ENCODE peak calls at places on chromosomes 2 and 18, in five cellular contexts. R is tibial nerve, V is body of pancreas, D is Peyer's patch, B is ovary. Q is an unnamed sample.

GRCh38 chr2:148238561-148238960 is 217.7 kb downstream of the MBD5 start:
- DNase-seq in V (no peak), R (no peak), D (no peak), B (no peak), Q (no peak)

GRCh38 chr2:30336978-30337841 is 105.9 kb downstream of the LBH start:
- DNase-seq in V (no peak), R (no peak), B (no peak), D (peak; percentile 81), Q (no peak)

GRCh38 chr2:190726255-190726654 is 77.4 kb downstream of the NAB1 start:
- DNase-seq in D (no peak), V (no peak), B (no peak), R (no peak), Q (no peak)

GRCh38 chr2:22855761-22856184 is 529.2 kb upstream of the KLHL29 start:
- DNase-seq in D (no peak), B (no peak), V (no peak), R (no peak), Q (no peak)

GRCh38 chr18:41875094-41875780 is 79.8 kb upstream of the PIK3C3 start:
- DNase-seq in B (no peak), R (no peak), V (no peak), D (no peak), Q (no peak)

GRCh38 chr2:104378853-104379374 is 475.0 kb upstream of the POU3F3 start:
- DNase-seq in D (no peak), B (no peak), R (no peak), V (peak; percentile 10), Q (no peak)

GRCh38 chr2:231715499-231715837 is 7.1 kb downstream of the PTMA start:
- DNase-seq in D (no peak), R (no peak), V (no peak), B (no peak), Q (no peak)

GRCh38 chr18:58887613-58887963 is 22.9 kb downstream of the ZNF532 start:
- DNase-seq in B (peak; percentile 42), R (peak; percentile 56), D (peak; percentile 83), V (peak; percentile 68), Q (no peak)

GRCh38 chr2:150137338-150137737 is 350.1 kb downstream of the RND3 start:
- DNase-seq in B (no peak), D (no peak), V (no peak), R (no peak), Q (no peak)

GRCh38 chr2:216740557-216741222 is 45.3 kb upstream of the IGFBP5 start:
- DNase-seq in D (no peak), B (peak; percentile 76), V (peak; percentile 12), R (no peak), Q (no peak)

GRCh38 chr18:64017870-64018269 is 48.0 kb downstream of the SERPINB8 start:
- DNase-seq in B (no peak), V (no peak), D (no peak), R (no peak), Q (no peak)

GRCh38 chr2:24970483-24971299 is 1.1 kb downstream of the DNAJC27 start:
- DNase-seq in V (no peak), R (peak; percentile 40), B (peak; percentile 17), D (no peak), Q (no peak)

GRCh38 chr2:46983065-46983801 is 67.6 kb upstream of the MCFD2 start:
- DNase-seq in B (no peak), R (no peak), V (peak; percentile 42), D (peak; percentile 82), Q (peak; percentile 12)

DNA sequence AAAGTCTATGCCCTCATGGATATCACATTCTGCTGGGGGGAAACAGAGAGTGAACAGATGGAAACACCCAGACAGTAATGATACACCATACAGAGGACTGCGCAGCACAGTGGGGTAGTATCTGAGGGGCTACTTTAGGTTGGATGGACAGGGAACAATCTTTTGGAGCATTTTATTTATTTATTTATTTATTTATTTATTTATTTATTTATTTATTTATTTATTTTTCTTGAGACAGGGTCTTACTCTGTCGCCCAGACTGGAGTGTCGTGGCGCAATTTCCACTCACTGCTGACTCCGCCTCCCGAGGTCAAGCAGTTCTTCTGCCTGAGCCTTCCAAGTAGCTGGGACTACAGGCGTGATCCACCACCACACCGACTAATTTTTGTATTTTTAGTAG is 89.2 kb downstream of the TGOLN2 start:
- DNase-seq in B (no peak), D (no peak), V (no peak), R (no peak), Q (no peak)
- H3K4me3 ChIP-seq in B (no peak overlapping the region), D (no peak overlapping the region), V (no peak overlapping the region), R (no peak overlapping the region), Q (peak overlapping the region; percentile 32)

DNA sequence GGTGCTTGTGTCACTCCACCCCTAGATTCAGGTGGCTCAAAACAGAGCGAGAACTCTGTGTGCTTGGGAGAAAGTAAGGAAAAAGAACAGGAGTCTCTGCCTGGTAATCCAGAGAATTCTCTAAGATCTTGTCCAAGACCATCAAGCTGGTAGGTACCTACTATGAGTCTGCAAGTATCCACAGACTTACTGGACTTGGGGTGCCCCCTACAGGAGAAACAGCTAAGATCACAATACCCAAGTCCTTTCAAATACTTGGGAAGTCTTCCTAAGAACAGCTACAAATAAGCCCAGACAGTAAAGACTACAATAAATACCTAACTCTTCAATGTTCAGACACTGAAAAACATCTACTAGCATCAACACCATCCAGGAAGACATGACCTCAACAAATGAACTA is 1143.6 kb upstream of the ACVR2A start:
- DNase-seq in V (no peak), D (no peak), R (no peak), B (no peak), Q (no peak)
- TF ChIP-seq CTCF in V (no peak), D (no peak), R (no peak), B (no peak), Q (no peak)

GRCh38 chr2:105800953-105801635 is 56.4 kb downstream of the NCK2 start:
- DNase-seq in R (no peak), B (no peak), V (no peak), D (peak; percentile 47), Q (no peak)

GRCh38 chr2:105801961-105802360 is 57.2 kb downstream of the NCK2 start:
- DNase-seq in V (no peak), B (no peak), D (no peak), R (no peak), Q (no peak)

GRCh38 chr2:105803773-105804172 is 59.1 kb downstream of the NCK2 start:
- DNase-seq in V (no peak), D (no peak), R (no peak), B (no peak), Q (no peak)

GRCh38 chr2:105803337-105803736 is 58.6 kb downstream of the NCK2 start:
- DNase-seq in B (no peak), R (no peak), V (no peak), D (no peak), Q (no peak)

GRCh38 chr2:105802587-105802986 is 57.9 kb downstream of the NCK2 start:
- DNase-seq in V (no peak), R (no peak), D (peak; percentile 69), B (no peak), Q (no peak)
- TF ChIP-seq POLR2A in V (no peak), R (no peak), D (no peak), B (no peak), Q (no peak)

DNA sequence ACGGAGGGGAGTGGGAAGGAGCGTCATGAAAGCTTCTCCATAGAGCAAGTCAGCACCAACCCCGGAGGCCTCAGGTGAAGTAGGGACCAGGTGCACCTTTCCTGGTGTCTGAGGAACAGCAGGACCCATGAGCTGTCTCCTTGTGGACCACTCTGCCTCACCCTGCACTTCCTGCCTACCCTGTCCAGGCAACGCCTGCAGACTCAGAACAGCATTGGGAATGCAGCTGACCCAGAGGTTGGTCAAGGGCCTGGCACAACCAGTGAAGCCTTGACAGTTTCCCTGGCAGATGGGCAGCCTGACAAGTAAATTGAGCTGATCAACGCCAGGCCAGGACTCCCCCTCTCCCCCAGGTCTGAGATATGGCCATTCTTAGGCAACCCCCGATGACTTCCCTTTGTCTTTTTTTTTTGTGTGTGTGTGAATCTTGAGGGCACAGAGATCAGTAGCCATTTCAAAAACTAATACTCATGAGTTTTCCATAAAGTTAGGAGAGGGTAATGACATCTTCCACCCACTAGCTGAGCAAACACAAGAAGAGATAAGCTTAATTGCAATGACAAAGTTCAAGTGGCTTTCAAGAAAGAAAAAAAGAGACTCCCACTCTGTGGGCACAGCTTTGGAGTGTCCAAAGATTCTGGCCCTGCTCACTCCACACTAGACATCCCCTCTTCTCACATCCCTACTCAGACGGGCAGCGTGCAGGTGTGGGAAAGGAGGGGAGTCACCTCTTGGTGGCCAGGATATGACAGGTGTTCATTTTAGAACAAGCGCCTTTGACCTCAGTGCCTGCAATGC is 3.5 kb upstream of the FABP1 start:
- DNase-seq in V (no peak), D (no peak), B (no peak), R (no peak), Q (no peak)
- H3K4me3 ChIP-seq in V (no peak overlapping the region), D (no peak overlapping the region), B (no peak overlapping the region), R (no peak overlapping the region), Q (no peak overlapping the region)

GRCh38 chr2:15940661-15941482 is 522 bp downstream of the MYCN start:
- DNase-seq in B (no peak), R (no peak), D (no peak), V (no peak), Q (no peak)

GRCh38 chr2:15938803-15939555 is 1.4 kb upstream of the MYCN start:
- DNase-seq in B (no peak), D (no peak), R (no peak), V (no peak), Q (no peak)

GRCh38 chr2:15941483-15941853 is 1.1 kb downstream of the MYCN start:
- DNase-seq in D (no peak), B (peak; percentile 13), V (no peak), R (no peak), Q (no peak)

GRCh38 chr2:15939556-15939853 is 845 bp upstream of the MYCN start:
- DNase-seq in D (peak; percentile 73), B (peak; percentile 69), V (peak; percentile 52), R (no peak), Q (no peak)

GRCh38 chr2:15939854-15940660 is at the start of gene MYCN:
- DNase-seq in V (no peak), D (peak; percentile 50), B (peak; percentile 52), R (peak; percentile 39), Q (no peak)
- TF ChIP-seq CTCF in V (peak; percentile 65), D (peak; percentile 79), B (no peak), R (peak; percentile 78), Q (peak; percentile 70)

GRCh38 chr18:35040988-35041751 is at the start of gene MAPRE2:
- DNase-seq in B (peak; percentile 100), D (peak; percentile 100), V (peak; percentile 98), R (peak; percentile 100), Q (peak; percentile 93)
- TF ChIP-seq POLR2A in B (peak; percentile 96), D (peak; percentile 86), V (peak; percentile 93), R (peak; percentile 99), Q (peak; percentile 88)

DNA sequence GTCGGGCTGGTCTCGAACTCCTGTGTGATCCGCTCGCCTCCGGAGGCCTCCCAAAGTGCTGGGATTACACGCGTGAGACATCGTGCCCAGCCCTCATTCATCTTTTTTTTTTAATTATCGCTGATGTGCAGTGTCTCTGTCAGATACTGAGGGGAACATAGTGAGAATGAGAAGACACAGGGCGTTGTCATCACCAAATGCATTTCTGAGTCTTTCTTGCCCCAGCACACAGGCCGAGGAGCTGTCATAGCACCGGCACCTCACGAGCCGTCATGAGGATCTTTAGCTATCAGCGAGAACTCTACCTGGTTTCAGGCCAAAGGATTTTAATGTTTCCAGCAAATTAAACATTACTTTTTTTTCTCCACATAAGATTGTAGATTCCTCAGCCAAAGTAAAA is 548.0 kb upstream of the SOX11 start:
- DNase-seq in V (no peak), D (no peak), B (no peak), R (no peak), Q (no peak)
- H3K4me3 ChIP-seq in V (no peak overlapping the region), D (no peak overlapping the region), B (no peak overlapping the region), R (no peak overlapping the region), Q (no peak overlapping the region)

GRCh38 chr2:143282684-143283083 is 153.5 kb downstream of the ARHGAP15 start:
- DNase-seq in B (no peak), R (no peak), V (no peak), D (no peak), Q (no peak)
- TF ChIP-seq CTCF in B (no peak), R (no peak), V (no peak), D (peak; percentile 21), Q (peak; percentile 13)